ENCODE peak calls at places on chromosome 14, in five cellular contexts. One of them, this sample, is unnamed.

GRCh38 chr14:33709711-33710110 is 241.2 kb downstream of the EGLN3 start:
- DNase-seq in PC-9: no peak
- DNase-seq in bronchial epithelial cell: no peak
- DNase-seq in OCI-LY7: no peak
- DNase-seq in endothelial cell: no peak
- DNase-seq in this sample: no peak

GRCh38 chr14:32254952-32255679 is 52.0 kb upstream of the RNU6-8 start:
- DNase-seq in PC-9: peak
- DNase-seq in bronchial epithelial cell: peak
- DNase-seq in OCI-LY7: peak
- DNase-seq in endothelial cell: peak
- DNase-seq in this sample: no peak

GRCh38 chr14:53147893-53148292 is 5.2 kb downstream of the DDHD1 start:
- DNase-seq in PC-9: no peak
- DNase-seq in bronchial epithelial cell: no peak
- DNase-seq in OCI-LY7: no peak
- DNase-seq in endothelial cell: no peak
- DNase-seq in this sample: no peak

GRCh38 chr14:64878775-64879634 is 702 bp downstream of the SPTB start:
- DNase-seq in PC-9: no peak
- DNase-seq in bronchial epithelial cell: no peak
- DNase-seq in OCI-LY7: no peak
- DNase-seq in endothelial cell: peak
- DNase-seq in this sample: peak

GRCh38 chr14:52044791-52045522 is 23.9 kb downstream of the NID2 start:
- DNase-seq in PC-9: peak
- DNase-seq in bronchial epithelial cell: peak
- DNase-seq in OCI-LY7: no peak
- DNase-seq in endothelial cell: no peak
- DNase-seq in this sample: no peak

GRCh38 chr14:65846469-65846868 is 433.9 kb downstream of the FUT8 start:
- DNase-seq in PC-9: no peak
- DNase-seq in bronchial epithelial cell: peak
- DNase-seq in OCI-LY7: no peak
- DNase-seq in endothelial cell: no peak
- DNase-seq in this sample: no peak

GRCh38 chr14:105315941-105316562 is 1.5 kb downstream of the PACS2 start:
- DNase-seq in PC-9: no peak
- DNase-seq in bronchial epithelial cell: no peak
- DNase-seq in OCI-LY7: no peak
- DNase-seq in endothelial cell: no peak
- DNase-seq in this sample: no peak

GRCh38 chr14:101469382-101470251 is 91.7 kb upstream of the DIO3 start:
- DNase-seq in PC-9: no peak
- DNase-seq in bronchial epithelial cell: no peak
- DNase-seq in OCI-LY7: no peak
- DNase-seq in endothelial cell: no peak
- DNase-seq in this sample: no peak

GRCh38 chr14:86790408-86791364 is 1202.3 kb downstream of the GALC start:
- DNase-seq in PC-9: no peak
- DNase-seq in bronchial epithelial cell: peak
- DNase-seq in OCI-LY7: no peak
- DNase-seq in endothelial cell: no peak
- DNase-seq in this sample: no peak

GRCh38 chr14:100531152-100531551 is 56.1 kb downstream of the BEGAIN start:
- DNase-seq in PC-9: no peak
- DNase-seq in bronchial epithelial cell: no peak
- DNase-seq in OCI-LY7: no peak
- DNase-seq in endothelial cell: no peak
- DNase-seq in this sample: no peak

GRCh38 chr14:34450542-34450915 is 11.5 kb downstream of the SPTSSA start:
- DNase-seq in PC-9: peak
- DNase-seq in bronchial epithelial cell: no peak
- DNase-seq in OCI-LY7: no peak
- DNase-seq in endothelial cell: no peak
- DNase-seq in this sample: no peak

GRCh38 chr14:30768791-30769190 is 105.6 kb upstream of the COCH start:
- DNase-seq in PC-9: no peak
- DNase-seq in bronchial epithelial cell: no peak
- DNase-seq in OCI-LY7: no peak
- DNase-seq in endothelial cell: no peak
- DNase-seq in this sample: no peak

GRCh38 chr14:95233702-95234241 is 76.4 kb upstream of the DICER1 start:
- DNase-seq in PC-9: no peak
- DNase-seq in bronchial epithelial cell: no peak
- DNase-seq in OCI-LY7: peak
- DNase-seq in endothelial cell: no peak
- DNase-seq in this sample: peak

GRCh38 chr14:69772082-69773017 is 5.4 kb downstream of the SRSF5 start:
- DNase-seq in PC-9: no peak
- DNase-seq in bronchial epithelial cell: no peak
- DNase-seq in OCI-LY7: no peak
- DNase-seq in endothelial cell: no peak
- DNase-seq in this sample: no peak

GRCh38 chr14:105999361-106000028 is 473.1 kb downstream of the TMEM121 start:
- DNase-seq in PC-9: no peak
- DNase-seq in bronchial epithelial cell: no peak
- DNase-seq in OCI-LY7: no peak
- DNase-seq in endothelial cell: no peak
- DNase-seq in this sample: peak

GRCh38 chr14:71693373-71693772 is 238.9 kb upstream of the RGS6 start:
- DNase-seq in PC-9: no peak
- DNase-seq in bronchial epithelial cell: peak
- DNase-seq in OCI-LY7: peak
- DNase-seq in endothelial cell: no peak
- DNase-seq in this sample: no peak

GRCh38 chr14:51419685-51420084 is 179.6 kb downstream of the TMX1 start:
- DNase-seq in PC-9: no peak
- DNase-seq in bronchial epithelial cell: no peak
- DNase-seq in OCI-LY7: peak
- DNase-seq in endothelial cell: no peak
- DNase-seq in this sample: no peak

GRCh38 chr14:99349721-99350495 is 77.9 kb upstream of the BCL11B start:
- DNase-seq in PC-9: no peak
- DNase-seq in bronchial epithelial cell: no peak
- DNase-seq in OCI-LY7: no peak
- DNase-seq in endothelial cell: no peak
- DNase-seq in this sample: no peak

GRCh38 chr14:20757963-20758362 is 10.2 kb upstream of the EDDM3B start:
- DNase-seq in PC-9: no peak
- DNase-seq in bronchial epithelial cell: no peak
- DNase-seq in OCI-LY7: peak
- DNase-seq in endothelial cell: peak
- DNase-seq in this sample: no peak

GRCh38 chr14:89442280-89442679 is 25.2 kb upstream of the FOXN3 start:
- DNase-seq in PC-9: no peak
- DNase-seq in bronchial epithelial cell: no peak
- DNase-seq in OCI-LY7: no peak
- DNase-seq in endothelial cell: no peak
- DNase-seq in this sample: no peak

GRCh38 chr14:63276492-63277342 is 42.0 kb downstream of the GPHB5 start:
- DNase-seq in PC-9: peak
- DNase-seq in bronchial epithelial cell: peak
- DNase-seq in OCI-LY7: peak
- DNase-seq in endothelial cell: no peak
- DNase-seq in this sample: no peak

GRCh38 chr14:104371031-104371430 is 208.5 kb upstream of the C14orf180 start:
- DNase-seq in PC-9: no peak
- DNase-seq in bronchial epithelial cell: no peak
- DNase-seq in OCI-LY7: no peak
- DNase-seq in endothelial cell: no peak
- DNase-seq in this sample: no peak

GRCh38 chr14:39006721-39007410 is 96.2 kb downstream of the SEC23A start:
- DNase-seq in PC-9: no peak
- DNase-seq in bronchial epithelial cell: no peak
- DNase-seq in OCI-LY7: no peak
- DNase-seq in endothelial cell: no peak
- DNase-seq in this sample: no peak

GRCh38 chr14:61756135-61756534 is 6.1 kb upstream of the SNAPC1 start:
- DNase-seq in PC-9: no peak
- DNase-seq in bronchial epithelial cell: no peak
- DNase-seq in OCI-LY7: no peak
- DNase-seq in endothelial cell: no peak
- DNase-seq in this sample: no peak

GRCh38 chr14:90645842-90646443 is 170.3 kb downstream of the TTC7B start:
- DNase-seq in PC-9: peak
- DNase-seq in bronchial epithelial cell: peak
- DNase-seq in OCI-LY7: no peak
- DNase-seq in endothelial cell: no peak
- DNase-seq in this sample: no peak

GRCh38 chr14:94171208-94171607 is 2.9 kb upstream of the PPP4R4 start:
- DNase-seq in PC-9: no peak
- DNase-seq in bronchial epithelial cell: peak
- DNase-seq in OCI-LY7: no peak
- DNase-seq in endothelial cell: no peak
- DNase-seq in this sample: no peak

GRCh38 chr14:52067873-52068740 is 752 bp downstream of the NID2 start:
- DNase-seq in PC-9: no peak
- DNase-seq in bronchial epithelial cell: no peak
- DNase-seq in OCI-LY7: no peak
- DNase-seq in endothelial cell: peak
- DNase-seq in this sample: peak

GRCh38 chr14:100862277-100862676 is 36.4 kb downstream of the MEG3 start:
- DNase-seq in PC-9: no peak
- DNase-seq in bronchial epithelial cell: no peak
- DNase-seq in OCI-LY7: no peak
- DNase-seq in endothelial cell: no peak
- DNase-seq in this sample: no peak

GRCh38 chr14:30020271-30020670 is 92.6 kb upstream of the PRKD1 start:
- DNase-seq in PC-9: no peak
- DNase-seq in bronchial epithelial cell: no peak
- DNase-seq in OCI-LY7: no peak
- DNase-seq in endothelial cell: no peak
- DNase-seq in this sample: no peak

GRCh38 chr14:32104803-32105202 is 27.7 kb downstream of the ARHGAP5 start:
- DNase-seq in PC-9: no peak
- DNase-seq in bronchial epithelial cell: no peak
- DNase-seq in OCI-LY7: no peak
- DNase-seq in endothelial cell: no peak
- DNase-seq in this sample: no peak

GRCh38 chr14:105465209-105466031 is 9.2 kb upstream of the CRIP2 start:
- DNase-seq in PC-9: peak
- DNase-seq in bronchial epithelial cell: no peak
- DNase-seq in OCI-LY7: no peak
- DNase-seq in endothelial cell: no peak
- DNase-seq in this sample: no peak

GRCh38 chr14:60169722-60170121 is 4.5 kb upstream of the DHRS7 start:
- DNase-seq in PC-9: no peak
- DNase-seq in bronchial epithelial cell: no peak
- DNase-seq in OCI-LY7: no peak
- DNase-seq in endothelial cell: no peak
- DNase-seq in this sample: no peak

DNA sequence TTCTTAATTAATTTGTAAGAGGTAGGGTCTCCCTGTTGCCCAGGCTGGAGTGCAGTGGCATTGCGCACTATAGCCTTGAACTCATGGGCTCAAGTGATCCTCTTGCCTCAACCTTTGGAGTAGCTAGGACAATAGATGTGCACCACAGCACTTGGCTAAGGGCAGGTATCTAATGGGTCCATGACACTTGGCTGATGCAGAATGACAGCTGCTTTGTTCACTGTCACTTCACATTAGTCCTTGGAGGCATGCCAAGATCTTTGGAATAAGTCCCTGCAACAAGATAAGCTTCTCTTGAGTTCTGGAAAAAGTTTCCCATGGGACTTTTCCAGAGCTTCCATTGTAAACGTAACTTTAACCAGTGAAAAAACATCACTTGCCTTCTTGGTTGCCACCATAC is 23.4 kb downstream of the COQ6 start:
- DNase-seq in PC-9: no peak
- DNase-seq in bronchial epithelial cell: no peak
- DNase-seq in OCI-LY7: no peak
- DNase-seq in endothelial cell: no peak
- DNase-seq in this sample: no peak
- TF ChIP-seq CTCF in PC-9: no peak
- TF ChIP-seq CTCF in bronchial epithelial cell: no peak
- TF ChIP-seq CTCF in OCI-LY7: no peak
- TF ChIP-seq CTCF in endothelial cell: no peak
- TF ChIP-seq CTCF in this sample: no peak

GRCh38 chr14:22556021-22556989 is 32.7 kb downstream of the DAD1 start:
- DNase-seq in PC-9: peak
- DNase-seq in bronchial epithelial cell: peak
- DNase-seq in OCI-LY7: peak
- DNase-seq in endothelial cell: no peak
- DNase-seq in this sample: peak
- TF ChIP-seq CTCF in PC-9: no peak
- TF ChIP-seq CTCF in bronchial epithelial cell: no peak
- TF ChIP-seq CTCF in OCI-LY7: no peak
- TF ChIP-seq CTCF in endothelial cell: no peak
- TF ChIP-seq CTCF in this sample: no peak

GRCh38 chr14:75084513-75084912 is 15.1 kb downstream of the ZC2HC1C start:
- DNase-seq in PC-9: no peak
- DNase-seq in bronchial epithelial cell: peak
- DNase-seq in OCI-LY7: no peak
- DNase-seq in endothelial cell: no peak
- DNase-seq in this sample: no peak
- TF ChIP-seq CTCF in PC-9: peak
- TF ChIP-seq CTCF in bronchial epithelial cell: peak
- TF ChIP-seq CTCF in OCI-LY7: peak
- TF ChIP-seq CTCF in endothelial cell: no peak
- TF ChIP-seq CTCF in this sample: no peak

GRCh38 chr14:76488551-76488950 is 112.6 kb downstream of the ESRRB start:
- DNase-seq in PC-9: no peak
- DNase-seq in bronchial epithelial cell: no peak
- DNase-seq in OCI-LY7: no peak
- DNase-seq in endothelial cell: no peak
- DNase-seq in this sample: no peak

GRCh38 chr14:76489667-76490066 is 113.7 kb downstream of the ESRRB start:
- DNase-seq in PC-9: no peak
- DNase-seq in bronchial epithelial cell: no peak
- DNase-seq in OCI-LY7: no peak
- DNase-seq in endothelial cell: no peak
- DNase-seq in this sample: no peak

GRCh38 chr14:76480426-76480825 is 104.5 kb downstream of the ESRRB start:
- DNase-seq in PC-9: no peak
- DNase-seq in bronchial epithelial cell: peak
- DNase-seq in OCI-LY7: no peak
- DNase-seq in endothelial cell: no peak
- DNase-seq in this sample: no peak

GRCh38 chr14:76486251-76486743 is 110.4 kb downstream of the ESRRB start:
- DNase-seq in PC-9: no peak
- DNase-seq in bronchial epithelial cell: no peak
- DNase-seq in OCI-LY7: no peak
- DNase-seq in endothelial cell: no peak
- DNase-seq in this sample: no peak

DNA sequence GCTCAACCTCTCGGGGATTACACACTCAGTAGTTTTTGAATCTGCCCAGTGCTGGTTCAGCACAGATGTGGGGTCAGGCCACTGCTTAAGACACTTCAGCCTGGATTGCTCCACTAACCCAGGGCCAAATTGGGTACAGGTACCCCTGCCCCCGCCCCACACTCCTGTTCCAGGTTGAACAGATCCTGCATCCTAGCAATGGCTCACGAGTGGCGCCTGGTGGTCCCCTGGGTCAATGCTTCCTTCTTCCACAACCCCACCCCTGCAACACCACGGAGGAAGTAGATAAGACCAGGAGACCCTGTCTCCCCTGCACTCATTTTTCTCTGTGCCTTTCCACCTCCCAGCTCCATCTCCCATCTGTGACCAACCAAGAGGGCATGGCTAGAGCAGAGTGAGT is 108.4 kb downstream of the ESRRB start:
- DNase-seq in PC-9: no peak
- DNase-seq in bronchial epithelial cell: no peak
- DNase-seq in OCI-LY7: no peak
- DNase-seq in endothelial cell: no peak
- DNase-seq in this sample: no peak
- TF ChIP-seq CTCF in PC-9: no peak
- TF ChIP-seq CTCF in bronchial epithelial cell: no peak
- TF ChIP-seq CTCF in OCI-LY7: peak
- TF ChIP-seq CTCF in endothelial cell: no peak
- TF ChIP-seq CTCF in this sample: no peak